ENCODE peak calls at places on chromosomes 11 and 22, in four cellular contexts. H, U, C and K are unnamed samples.

GRCh38 chr11:74398244-74399159 is at the start of gene PGM2L1:
- DNase-seq in H (peak; percentile 92), U (peak; percentile 95), C (peak; percentile 93), K (peak; percentile 93)

GRCh38 chr11:76610871-76611475 is 59.6 kb downstream of the LRRC32 start:
- DNase-seq in H (peak; percentile 65), U (no peak), C (no peak), K (no peak)

GRCh38 chr11:12249590-12250260 is 127.6 kb upstream of the PARVA start:
- DNase-seq in H (no peak), U (peak; percentile 29), C (no peak), K (no peak)

GRCh38 chr11:103700605-103701004 is 335.8 kb upstream of the DDI1 start:
- DNase-seq in H (no peak), U (peak; percentile 74), C (no peak), K (no peak)

GRCh38 chr22:20008221-20008995 is 8.2 kb downstream of the ARVCF start:
- DNase-seq in H (no peak), U (peak; percentile 22), C (no peak), K (no peak)

GRCh38 chr11:2559527-2560311 is 114.9 kb downstream of the KCNQ1 start:
- DNase-seq in H (peak; percentile 11), U (no peak), C (no peak), K (no peak)

GRCh38 chr11:130874396-130874795 is 41.9 kb downstream of the SNX19 start:
- DNase-seq in H (no peak), U (peak; percentile 20), C (no peak), K (no peak)

GRCh38 chr22:33925194-33925593 is 4.9 kb upstream of the LARGE1 start:
- DNase-seq in H (no peak), U (no peak), C (no peak), K (no peak)

GRCh38 chr11:73416711-73417265 is 40.6 kb downstream of the RELT start:
- DNase-seq in H (no peak), U (peak; percentile 15), C (no peak), K (no peak)

GRCh38 chr11:6755303-6755952 is 16.3 kb downstream of the OR2AG2 start:
- DNase-seq in H (no peak), U (peak; percentile 38), C (peak; percentile 38), K (no peak)

GRCh38 chr11:5043385-5043784 is 2.9 kb upstream of the OR52J3 start:
- DNase-seq in H (no peak), U (peak; percentile 65), C (no peak), K (no peak)

GRCh38 chr11:79069504-79069903 is 371.3 kb downstream of the TENM4 start:
- DNase-seq in H (no peak), U (no peak), C (no peak), K (no peak)

GRCh38 chr11:121194731-121195596 is 93.9 kb downstream of the TECTA start:
- DNase-seq in H (no peak), U (peak; percentile 72), C (peak; percentile 72), K (peak; percentile 67)

GRCh38 chr22:46052801-46053562 is 76.0 kb upstream of the WNT7B start:
- DNase-seq in H (peak; percentile 54), U (peak; percentile 66), C (peak; percentile 81), K (no peak)

GRCh38 chr11:57320719-57321387 is 3.9 kb downstream of the TNKS1BP1 start:
- DNase-seq in H (no peak), U (no peak), C (no peak), K (no peak)

GRCh38 chr11:19498986-19499669 is 213.5 kb upstream of the NAV2 start:
- DNase-seq in H (no peak), U (peak; percentile 15), C (no peak), K (no peak)

GRCh38 chr22:19085233-19086043 is 36.8 kb downstream of the DGCR2 start:
- DNase-seq in H (no peak), U (peak; percentile 42), C (peak; percentile 28), K (no peak)

GRCh38 chr22:35399678-35400334 is at the start of gene MCM5:
- DNase-seq in H (peak; percentile 98), U (peak; percentile 98), C (peak; percentile 99), K (peak; percentile 98)

GRCh38 chr11:72294566-72295395 is 50.8 kb upstream of the PHOX2A start:
- DNase-seq in H (no peak), U (no peak), C (no peak), K (no peak)

GRCh38 chr11:127308291-127308690 is 307.7 kb upstream of the KIRREL3 start:
- DNase-seq in H (no peak), U (no peak), C (no peak), K (no peak)

GRCh38 chr11:123060265-123061000 is 1.5 kb downstream of the HSPA8 start:
- DNase-seq in H (no peak), U (no peak), C (peak; percentile 45), K (no peak)

GRCh38 chr22:18034076-18034475 is 9.7 kb upstream of the MICAL3 start:
- DNase-seq in H (no peak), U (no peak), C (no peak), K (no peak)

GRCh38 chr11:71330349-71330748 is 78.0 kb upstream of the SHANK2 start:
- DNase-seq in H (no peak), U (no peak), C (no peak), K (no peak)

GRCh38 chr11:132595711-132596111 is 936.6 kb downstream of the OPCML start:
- DNase-seq in H (no peak), U (no peak), C (no peak), K (no peak)

GRCh38 chr11:121063728-121064127 is 37.3 kb upstream of the TECTA start:
- DNase-seq in H (no peak), U (peak; percentile 14), C (no peak), K (peak; percentile 20)

GRCh38 chr11:64609436-64610047 is 18.5 kb downstream of the SLC22A12 start:
- DNase-seq in H (no peak), U (no peak), C (no peak), K (peak; percentile 36)

GRCh38 chr22:27515091-27515523 is 286.4 kb downstream of the MN1 start:
- DNase-seq in H (peak; percentile 74), U (no peak), C (no peak), K (no peak)

GRCh38 chr11:119038884-119039283 is 8.2 kb upstream of the SLC37A4 start:
- DNase-seq in H (no peak), U (no peak), C (no peak), K (no peak)

GRCh38 chr11:60936467-60937143 is 12.3 kb downstream of the TMEM132A start:
- DNase-seq in H (no peak), U (no peak), C (no peak), K (no peak)

GRCh38 chr22:39068033-39068785 is 8.9 kb upstream of the APOBEC3G start:
- DNase-seq in H (no peak), U (no peak), C (peak; percentile 43), K (no peak)

GRCh38 chr11:36186340-36186739 is 102.9 kb downstream of the COMMD9 start:
- DNase-seq in H (no peak), U (peak; percentile 88), C (no peak), K (no peak)

GRCh38 chr22:30822216-30823014 is 127.7 kb downstream of the OSBP2 start:
- DNase-seq in H (no peak), U (no peak), C (no peak), K (no peak)

GRCh38 chr11:13073119-13073981 is 64.2 kb downstream of the RASSF10 start:
- DNase-seq in H (no peak), U (peak; percentile 98), C (no peak), K (no peak)

DNA sequence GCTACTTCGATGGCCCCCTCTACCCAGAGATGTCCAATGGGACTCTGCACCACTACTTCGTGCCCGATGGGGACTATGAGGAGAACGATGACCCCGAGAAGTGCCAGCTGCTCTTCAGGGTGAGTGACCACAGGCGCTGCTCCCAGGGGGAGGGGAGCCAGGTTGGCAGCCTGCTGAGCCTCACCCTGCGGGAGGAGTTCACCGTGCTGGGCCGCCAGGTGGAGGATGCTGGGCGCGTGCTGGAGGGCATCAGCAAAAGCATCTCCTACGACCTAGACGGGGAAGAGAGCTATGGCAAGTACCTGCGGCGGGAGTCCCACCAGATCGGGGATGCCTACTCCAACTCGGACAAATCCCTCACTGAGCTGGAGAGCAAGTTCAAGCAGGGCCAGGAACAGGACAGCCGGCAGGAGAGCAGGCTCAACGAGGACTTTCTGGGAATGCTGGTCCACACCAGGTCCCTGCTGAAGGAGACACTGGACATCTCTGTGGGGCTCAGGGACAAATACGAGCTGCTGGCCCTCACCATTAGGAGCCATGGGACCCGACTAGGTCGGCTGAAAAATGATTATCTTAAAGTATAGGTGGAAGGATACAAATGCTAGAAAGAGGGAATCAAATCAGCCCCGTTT is 783 bp downstream of the FIBIN start:
- DNase-seq in H (no peak), U (no peak), C (no peak), K (no peak)
- H3K4me3 ChIP-seq in H (peak overlapping the region; percentile 67), U (peak overlapping the region; percentile 62), C (no peak overlapping the region), K (no peak overlapping the region)

DNA sequence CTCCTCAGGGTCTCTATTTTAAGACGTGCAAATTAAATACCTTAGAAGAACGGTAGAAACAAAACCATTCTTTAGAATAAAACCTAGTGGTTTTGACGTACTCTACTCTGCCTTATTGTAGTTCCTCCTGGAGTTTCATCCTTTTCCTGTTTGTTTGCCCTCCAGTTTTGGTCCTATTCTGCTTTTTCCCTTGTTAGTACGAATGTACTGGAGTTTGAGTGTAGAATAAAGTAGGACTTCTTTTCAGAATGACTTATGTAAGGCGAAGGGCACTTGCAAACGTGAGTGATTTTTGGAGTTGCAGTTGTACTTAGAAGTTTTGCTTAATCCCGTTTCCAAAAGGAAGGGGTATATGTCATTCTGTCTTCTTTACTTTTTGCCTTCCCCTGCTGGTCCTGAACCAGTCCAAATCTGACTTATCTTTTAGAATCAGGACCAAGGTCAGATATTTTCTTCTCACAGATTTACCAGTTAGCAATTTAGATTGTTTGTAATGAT is 1.4 kb downstream of the SIK2 start:
- DNase-seq in H (no peak), U (peak; percentile 5), C (no peak), K (no peak)
- H3K4me3 ChIP-seq in H (peak overlapping the region; percentile 84), U (peak overlapping the region; percentile 80), C (peak overlapping the region; percentile 92), K (peak overlapping the region; percentile 73)

GRCh38 chr11:100824041-100824440 is 137.0 kb downstream of the ARHGAP42 start:
- DNase-seq in H (no peak), U (no peak), C (no peak), K (no peak)
- H3K4me3 ChIP-seq in H (no peak overlapping the region), U (no peak overlapping the region), C (no peak overlapping the region), K (no peak overlapping the region)

GRCh38 chr11:88508808-88509581 is 171.5 kb upstream of the CTSC start:
- DNase-seq in H (peak; percentile 18), U (peak; percentile 31), C (no peak), K (no peak)

GRCh38 chr11:88507771-88508557 is 170.4 kb upstream of the CTSC start:
- DNase-seq in H (no peak), U (no peak), C (no peak), K (no peak)

DNA sequence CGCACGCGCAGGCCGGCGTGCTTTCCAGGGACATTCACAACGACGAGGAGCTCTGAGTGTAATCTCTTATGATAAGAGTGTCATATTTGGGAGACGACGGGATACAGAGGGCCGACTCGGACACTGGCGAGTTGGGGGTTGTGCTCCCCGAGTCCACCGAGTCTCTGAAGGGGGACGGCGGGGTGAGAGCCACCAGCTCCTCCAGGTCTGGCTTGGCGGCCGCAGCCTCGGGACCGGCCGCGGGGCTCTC is 170.9 kb upstream of the CTSC start:
- DNase-seq in H (no peak), U (no peak), C (no peak), K (no peak)
- H3K4me3 ChIP-seq in H (peak overlapping the region; percentile 59), U (no peak overlapping the region), C (no peak overlapping the region), K (no peak overlapping the region)

GRCh38 chr22:37305873-37306272 is 23.6 kb downstream of the CYTH4 start:
- DNase-seq in H (no peak), U (no peak), C (no peak), K (no peak)
- H3K4me3 ChIP-seq in H (no peak overlapping the region), U (no peak overlapping the region), C (no peak overlapping the region), K (no peak overlapping the region)